ENCODE peak calls at places on chromosomes 5 and 9, in six cellular contexts. One of them, this sample, is unnamed. For H3K4me1, the result is how much of the 10 kb centered on the place peaks cover.

GRCh38 chr5:99721487-99721886 is 792.7 kb upstream of the CHD1 start:
- DNase-seq in lower lobe of right lung: no peak
- DNase-seq in A549: no peak
- DNase-seq in neuronal stem cell: no peak
- DNase-seq in IMR-90: no peak
- DNase-seq in PC-9: no peak
- DNase-seq in this sample: no peak

GRCh38 chr5:154779105-154779504 is 23.9 kb downstream of the LARP1 start:
- DNase-seq in lower lobe of right lung: no peak
- DNase-seq in A549: peak
- DNase-seq in neuronal stem cell: no peak
- DNase-seq in PC-9: peak
- DNase-seq in IMR-90: peak
- DNase-seq in this sample: peak

GRCh38 chr5:4862500-4862899 is 277.6 kb upstream of the ADAMTS16 start:
- DNase-seq in lower lobe of right lung: no peak
- DNase-seq in IMR-90: peak
- DNase-seq in neuronal stem cell: peak
- DNase-seq in PC-9: peak
- DNase-seq in A549: peak
- DNase-seq in this sample: peak

GRCh38 chr5:140345919-140346347 is 470 bp downstream of the HBEGF start:
- DNase-seq in lower lobe of right lung: peak
- DNase-seq in A549: peak
- DNase-seq in PC-9: peak
- DNase-seq in neuronal stem cell: no peak
- DNase-seq in IMR-90: peak
- DNase-seq in this sample: peak

GRCh38 chr5:3027185-3027865 is 275.8 kb upstream of the IRX2 start:
- DNase-seq in lower lobe of right lung: no peak
- DNase-seq in PC-9: no peak
- DNase-seq in neuronal stem cell: no peak
- DNase-seq in IMR-90: no peak
- DNase-seq in A549: no peak
- DNase-seq in this sample: no peak

GRCh38 chr9:74357577-74357976 is 139.6 kb upstream of the RORB start:
- DNase-seq in A549: no peak
- DNase-seq in neuronal stem cell: no peak
- DNase-seq in lower lobe of right lung: no peak
- DNase-seq in PC-9: no peak
- DNase-seq in IMR-90: no peak
- DNase-seq in this sample: no peak

GRCh38 chr5:91978221-91978882 is 595.2 kb upstream of the ARRDC3 start:
- DNase-seq in lower lobe of right lung: no peak
- DNase-seq in IMR-90: no peak
- DNase-seq in neuronal stem cell: no peak
- DNase-seq in PC-9: no peak
- DNase-seq in A549: no peak
- DNase-seq in this sample: no peak

GRCh38 chr9:33263936-33264472 is 504 bp downstream of the BAG1 start:
- DNase-seq in lower lobe of right lung: peak
- DNase-seq in A549: no peak
- DNase-seq in IMR-90: no peak
- DNase-seq in PC-9: no peak
- DNase-seq in neuronal stem cell: no peak
- DNase-seq in this sample: peak

GRCh38 chr5:81835813-81836458 is 85.0 kb upstream of the SSBP2 start:
- DNase-seq in PC-9: no peak
- DNase-seq in lower lobe of right lung: no peak
- DNase-seq in IMR-90: peak
- DNase-seq in A549: no peak
- DNase-seq in neuronal stem cell: no peak
- DNase-seq in this sample: peak

GRCh38 chr5:5179079-5179478 is 38.9 kb downstream of the ADAMTS16 start:
- DNase-seq in PC-9: no peak
- DNase-seq in neuronal stem cell: no peak
- DNase-seq in A549: peak
- DNase-seq in lower lobe of right lung: no peak
- DNase-seq in IMR-90: no peak
- DNase-seq in this sample: no peak

GRCh38 chr5:55456216-55456895 is 78.4 kb downstream of the PLPP1 start:
- DNase-seq in neuronal stem cell: no peak
- DNase-seq in lower lobe of right lung: no peak
- DNase-seq in PC-9: no peak
- DNase-seq in IMR-90: peak
- DNase-seq in A549: no peak
- DNase-seq in this sample: peak

GRCh38 chr5:146076028-146076427 is 29.3 kb downstream of the PLAC8L1 start:
- DNase-seq in A549: peak
- DNase-seq in neuronal stem cell: no peak
- DNase-seq in lower lobe of right lung: no peak
- DNase-seq in IMR-90: no peak
- DNase-seq in PC-9: peak
- DNase-seq in this sample: no peak

GRCh38 chr9:83011611-83012010 is 51.3 kb downstream of the RASEF start:
- DNase-seq in PC-9: no peak
- DNase-seq in neuronal stem cell: no peak
- DNase-seq in lower lobe of right lung: no peak
- DNase-seq in IMR-90: peak
- DNase-seq in A549: no peak
- DNase-seq in this sample: no peak

GRCh38 chr9:134898319-134898718 is 17.7 kb downstream of the FCN2 start:
- DNase-seq in IMR-90: no peak
- DNase-seq in lower lobe of right lung: no peak
- DNase-seq in neuronal stem cell: no peak
- DNase-seq in PC-9: no peak
- DNase-seq in A549: no peak
- DNase-seq in this sample: no peak

GRCh38 chr9:33649463-33649862 is 125.4 kb downstream of the ANKRD18B start:
- DNase-seq in IMR-90: no peak
- DNase-seq in PC-9: no peak
- DNase-seq in A549: no peak
- DNase-seq in neuronal stem cell: no peak
- DNase-seq in lower lobe of right lung: no peak
- DNase-seq in this sample: no peak

GRCh38 chr5:142312399-142312798 is 12.4 kb downstream of the SPRY4 start:
- DNase-seq in lower lobe of right lung: no peak
- DNase-seq in PC-9: no peak
- DNase-seq in A549: no peak
- DNase-seq in IMR-90: no peak
- DNase-seq in neuronal stem cell: no peak
- DNase-seq in this sample: no peak

GRCh38 chr5:145130996-145131395 is 704.1 kb downstream of the PRELID2 start:
- DNase-seq in A549: no peak
- DNase-seq in IMR-90: no peak
- DNase-seq in neuronal stem cell: no peak
- DNase-seq in lower lobe of right lung: no peak
- DNase-seq in PC-9: no peak
- DNase-seq in this sample: peak

GRCh38 chr5:168270446-168270845 is 21.0 kb upstream of the WWC1 start:
- DNase-seq in neuronal stem cell: no peak
- DNase-seq in lower lobe of right lung: no peak
- DNase-seq in IMR-90: peak
- DNase-seq in A549: peak
- DNase-seq in PC-9: peak
- DNase-seq in this sample: no peak

GRCh38 chr5:157747766-157748700 is 4.5 kb downstream of the LSM11 start:
- DNase-seq in IMR-90: no peak
- DNase-seq in neuronal stem cell: no peak
- DNase-seq in lower lobe of right lung: no peak
- DNase-seq in PC-9: no peak
- DNase-seq in A549: no peak
- DNase-seq in this sample: peak

GRCh38 chr9:8733096-8733954 is 933.7 kb upstream of the DMAC1 start:
- DNase-seq in IMR-90: no peak
- DNase-seq in lower lobe of right lung: no peak
- DNase-seq in PC-9: no peak
- DNase-seq in neuronal stem cell: peak
- DNase-seq in A549: no peak
- DNase-seq in this sample: no peak

GRCh38 chr5:59069438-59070079 is 486.7 kb downstream of the RAB3C start:
- DNase-seq in lower lobe of right lung: no peak
- DNase-seq in neuronal stem cell: peak
- DNase-seq in PC-9: peak
- DNase-seq in IMR-90: peak
- DNase-seq in A549: peak
- DNase-seq in this sample: peak

DNA sequence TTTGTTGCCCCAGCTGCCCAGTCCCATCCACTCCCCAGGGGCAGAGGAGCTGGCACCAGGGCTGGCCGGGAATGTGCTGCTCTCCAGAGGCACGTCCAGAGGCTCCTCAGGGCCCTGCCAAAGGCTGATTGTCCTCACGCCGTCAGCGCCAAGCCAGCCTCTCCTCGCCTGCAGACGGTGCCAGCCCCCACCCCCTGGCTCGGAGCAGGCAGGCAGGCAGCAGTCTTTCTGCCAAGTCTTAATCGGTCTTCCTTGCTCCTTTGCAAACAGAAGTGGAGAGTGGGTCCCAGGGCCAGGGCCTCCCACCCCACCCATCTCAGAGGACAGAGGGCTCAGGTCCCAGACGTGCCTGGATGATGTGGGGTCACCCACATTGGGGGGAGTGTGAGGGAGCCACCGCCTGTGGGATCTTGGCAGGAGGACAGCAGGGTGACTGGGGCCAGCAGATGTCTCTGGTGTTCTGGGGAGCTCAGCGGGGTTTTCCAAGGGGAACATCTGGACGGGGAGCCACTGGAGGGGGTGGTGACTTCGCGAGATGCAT is 36.3 kb downstream of the FAM163B start:
- DNase-seq in neuronal stem cell: no peak
- DNase-seq in A549: no peak
- DNase-seq in IMR-90: no peak
- DNase-seq in lower lobe of right lung: peak
- DNase-seq in PC-9: no peak
- DNase-seq in this sample: peak
- H3K4me1 ChIP-seq in neuronal stem cell: under half
- H3K4me1 ChIP-seq in A549: under half
- H3K4me1 ChIP-seq in IMR-90: under half
- H3K4me1 ChIP-seq in lower lobe of right lung: under half
- H3K4me1 ChIP-seq in PC-9: under half
- H3K4me1 ChIP-seq in this sample: under half

DNA sequence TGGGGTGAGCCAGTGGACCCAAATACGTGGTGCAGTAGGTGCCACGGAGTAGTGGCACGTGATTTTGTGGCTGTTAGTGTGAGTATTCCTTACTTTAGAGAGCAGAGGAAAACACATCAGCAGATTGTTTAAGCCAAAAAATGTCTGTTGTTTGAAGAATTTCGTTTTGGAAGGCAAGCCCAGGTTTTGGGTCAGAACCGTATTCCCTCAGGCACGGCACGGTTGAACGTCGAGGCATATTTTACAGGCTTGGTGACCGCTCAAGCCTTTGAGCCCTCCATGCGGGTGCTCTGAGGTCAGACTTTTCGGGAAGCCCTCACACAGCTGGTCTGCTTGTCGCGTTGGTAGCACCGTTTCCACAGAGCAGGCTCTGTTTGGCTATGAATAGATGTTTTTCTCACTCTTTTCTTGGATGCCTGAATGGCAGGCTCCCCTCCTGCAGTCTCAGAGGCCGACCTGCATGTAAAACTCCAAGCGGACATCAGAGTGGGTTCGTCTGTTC is 27.2 kb downstream of the NEK6 start:
- DNase-seq in PC-9: no peak
- DNase-seq in A549: no peak
- DNase-seq in IMR-90: peak
- DNase-seq in lower lobe of right lung: no peak
- DNase-seq in neuronal stem cell: no peak
- DNase-seq in this sample: peak
- H3K4me1 ChIP-seq in PC-9: under half
- H3K4me1 ChIP-seq in A549: half or more
- H3K4me1 ChIP-seq in IMR-90: half or more
- H3K4me1 ChIP-seq in lower lobe of right lung: half or more
- H3K4me1 ChIP-seq in neuronal stem cell: under half
- H3K4me1 ChIP-seq in this sample: under half

DNA sequence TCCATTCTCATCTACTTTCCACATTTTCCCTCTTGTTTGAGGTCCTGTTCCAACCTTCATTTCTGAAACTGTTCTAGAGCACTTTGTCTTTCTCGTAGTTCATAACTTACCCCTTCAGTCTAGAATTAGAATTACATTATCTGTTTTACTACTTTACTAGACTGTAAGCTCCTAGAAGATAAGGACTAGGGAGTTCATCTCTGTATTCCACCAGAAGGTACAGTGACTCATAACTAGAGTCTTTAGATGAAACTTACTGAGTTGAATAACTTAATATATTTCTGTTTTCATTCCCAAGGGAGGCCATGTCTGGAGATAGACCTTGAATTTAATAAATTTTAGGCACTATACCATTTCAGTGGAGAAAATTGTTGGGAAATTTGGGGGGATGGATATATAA is 38.7 kb downstream of the G3BP1 start:
- DNase-seq in neuronal stem cell: no peak
- DNase-seq in PC-9: no peak
- DNase-seq in IMR-90: peak
- DNase-seq in A549: no peak
- DNase-seq in lower lobe of right lung: no peak
- DNase-seq in this sample: peak
- H3K4me1 ChIP-seq in neuronal stem cell: under half
- H3K4me1 ChIP-seq in PC-9: under half
- H3K4me1 ChIP-seq in IMR-90: under half
- H3K4me1 ChIP-seq in A549: under half
- H3K4me1 ChIP-seq in lower lobe of right lung: under half
- H3K4me1 ChIP-seq in this sample: under half

GRCh38 chr5:124649548-124650501 is 96.6 kb downstream of the ZNF608 start:
- DNase-seq in neuronal stem cell: no peak
- DNase-seq in lower lobe of right lung: peak
- DNase-seq in A549: no peak
- DNase-seq in PC-9: peak
- DNase-seq in IMR-90: peak
- DNase-seq in this sample: peak

GRCh38 chr5:124652514-124652819 is 94.0 kb downstream of the ZNF608 start:
- DNase-seq in A549: no peak
- DNase-seq in IMR-90: no peak
- DNase-seq in lower lobe of right lung: no peak
- DNase-seq in PC-9: no peak
- DNase-seq in neuronal stem cell: no peak
- DNase-seq in this sample: no peak

GRCh38 chr5:124652892-124653441 is 93.5 kb downstream of the ZNF608 start:
- DNase-seq in IMR-90: no peak
- DNase-seq in neuronal stem cell: no peak
- DNase-seq in PC-9: no peak
- DNase-seq in lower lobe of right lung: no peak
- DNase-seq in A549: no peak
- DNase-seq in this sample: no peak

GRCh38 chr5:124650960-124651662 is 95.3 kb downstream of the ZNF608 start:
- DNase-seq in neuronal stem cell: no peak
- DNase-seq in lower lobe of right lung: no peak
- DNase-seq in IMR-90: peak
- DNase-seq in A549: no peak
- DNase-seq in PC-9: peak
- DNase-seq in this sample: no peak

GRCh38 chr5:124651663-124652513 is 94.6 kb downstream of the ZNF608 start:
- DNase-seq in A549: peak
- DNase-seq in neuronal stem cell: peak
- DNase-seq in PC-9: peak
- DNase-seq in IMR-90: no peak
- DNase-seq in lower lobe of right lung: peak
- DNase-seq in this sample: peak
- H3K4me1 ChIP-seq in A549: under half
- H3K4me1 ChIP-seq in neuronal stem cell: under half
- H3K4me1 ChIP-seq in PC-9: half or more
- H3K4me1 ChIP-seq in IMR-90: under half
- H3K4me1 ChIP-seq in lower lobe of right lung: half or more
- H3K4me1 ChIP-seq in this sample: under half